ENCODE peak calls at places on chromosomes 6 and 20, in six cellular contexts. Q, J, W, P, L and H are unnamed samples.

GRCh38 chr6:88492824-88493223 is 326.7 kb upstream of the CNR1 start:
- DNase-seq in Q (peak; percentile 61), J (no peak), W (peak; percentile 41), P (no peak), L (peak; percentile 63), H (peak; percentile 9)

GRCh38 chr20:47482705-47483104 is 19.0 kb upstream of the NCOA3 start:
- DNase-seq in Q (no peak), J (no peak), W (no peak), P (no peak), L (no peak), H (no peak)

GRCh38 chr6:25016311-25016710 is 80.6 kb upstream of the RIPOR2 start:
- DNase-seq in Q (peak; percentile 27), J (no peak), W (no peak), P (no peak), L (no peak), H (no peak)

GRCh38 chr6:51007237-51007636 is 188.6 kb downstream of the TFAP2B start:
- DNase-seq in Q (no peak), J (no peak), W (no peak), P (no peak), L (no peak), H (no peak)

GRCh38 chr6:98827295-98828159 is 6.8 kb upstream of the POU3F2 start:
- DNase-seq in Q (no peak), J (no peak), W (no peak), P (no peak), L (no peak), H (no peak)

GRCh38 chr6:38215225-38215624 is 395.7 kb downstream of the ZFAND3 start:
- DNase-seq in Q (no peak), J (no peak), W (no peak), P (no peak), L (no peak), H (no peak)

GRCh38 chr20:25623225-25623735 is 534 bp downstream of the NANP start:
- DNase-seq in Q (peak; percentile 28), J (peak; percentile 47), W (peak; percentile 60), P (peak; percentile 33), L (no peak), H (peak; percentile 10)

GRCh38 chr20:10925767-10926166 is 252.0 kb upstream of the JAG1 start:
- DNase-seq in Q (no peak), J (no peak), W (no peak), P (no peak), L (peak; percentile 60), H (no peak)

GRCh38 chr20:36478137-36478905 is 63.0 kb upstream of the MYL9 start:
- DNase-seq in Q (no peak), J (no peak), W (no peak), P (no peak), L (no peak), H (no peak)

GRCh38 chr6:108768792-108769524 is 79.3 kb upstream of the ARMC2 start:
- DNase-seq in Q (no peak), J (no peak), W (no peak), P (no peak), L (no peak), H (no peak)

GRCh38 chr20:57417051-57417689 is 26.0 kb downstream of the RBM38 start:
- DNase-seq in Q (no peak), J (no peak), W (no peak), P (no peak), L (no peak), H (no peak)

GRCh38 chr6:139778688-139779087 is 404.2 kb upstream of the CITED2 start:
- DNase-seq in Q (peak; percentile 39), J (no peak), W (no peak), P (no peak), L (peak; percentile 53), H (no peak)

GRCh38 chr20:51456511-51457280 is 85.8 kb downstream of the NFATC2 start:
- DNase-seq in Q (peak; percentile 98), J (peak; percentile 95), W (peak; percentile 96), P (no peak), L (peak; percentile 97), H (peak; percentile 99)

GRCh38 chr6:19180348-19181073 is 656.7 kb upstream of the ID4 start:
- DNase-seq in Q (no peak), J (peak; percentile 37), W (no peak), P (no peak), L (peak; percentile 66), H (no peak)

GRCh38 chr6:43859213-43859612 is 89.2 kb downstream of the VEGFA start:
- DNase-seq in Q (no peak), J (no peak), W (no peak), P (no peak), L (no peak), H (no peak)

GRCh38 chr6:152845421-152845820 is 94.8 kb downstream of the VIP start:
- DNase-seq in Q (no peak), J (no peak), W (no peak), P (no peak), L (no peak), H (no peak)

GRCh38 chr6:33428219-33428890 is 8.5 kb downstream of the SYNGAP1 start:
- DNase-seq in Q (no peak), J (no peak), W (peak; percentile 46), P (peak; percentile 33), L (peak; percentile 38), H (peak; percentile 63)

GRCh38 chr6:110039364-110039995 is 61.4 kb downstream of the GPR6 start:
- DNase-seq in Q (peak; percentile 91), J (peak; percentile 83), W (peak; percentile 83), P (peak; percentile 81), L (peak; percentile 93), H (peak; percentile 90)

GRCh38 chr6:110041830-110042229 is 63.7 kb downstream of the GPR6 start:
- DNase-seq in Q (no peak), J (no peak), W (no peak), P (no peak), L (no peak), H (no peak)

GRCh38 chr6:110041149-110041548 is 63.0 kb downstream of the GPR6 start:
- DNase-seq in Q (no peak), J (no peak), W (no peak), P (no peak), L (no peak), H (no peak)

GRCh38 chr6:110040716-110041115 is 62.6 kb downstream of the GPR6 start:
- DNase-seq in Q (no peak), J (no peak), W (no peak), P (no peak), L (no peak), H (no peak)

GRCh38 chr6:110039996-110040383 is 61.9 kb downstream of the GPR6 start:
- DNase-seq in Q (peak; percentile 22), J (no peak), W (peak; percentile 12), P (peak; percentile 48), L (peak; percentile 49), H (peak; percentile 62)
- TF ChIP-seq CTCF in Q (peak; percentile 37), J (peak; percentile 45), W (no peak), P (peak; percentile 36), L (peak; percentile 52), H (peak; percentile 40)

DNA sequence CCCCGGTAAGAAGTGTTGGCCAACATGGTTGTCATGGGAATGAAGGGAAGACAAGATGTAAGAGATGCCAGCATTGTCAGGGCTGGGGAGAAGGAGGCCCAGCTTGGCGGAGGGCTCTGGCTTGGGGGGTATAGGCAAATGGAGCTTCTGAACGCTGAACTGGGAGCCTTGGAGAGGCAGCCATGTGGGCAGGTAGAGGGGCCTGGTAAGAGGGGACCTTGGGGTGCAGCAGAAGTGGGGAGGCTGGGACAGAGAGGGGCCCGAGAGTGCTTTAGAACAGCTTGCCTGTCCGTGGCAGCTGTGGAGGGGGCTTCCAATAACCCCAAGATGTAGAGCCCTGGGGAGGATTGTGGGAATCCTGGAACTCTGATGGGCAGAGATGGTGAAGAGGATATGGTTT is 3.0 kb downstream of the SLC22A1 start:
- DNase-seq in Q (no peak), J (no peak), W (no peak), P (no peak), L (no peak), H (no peak)
- TF ChIP-seq CTCF in Q (no peak), J (no peak), W (no peak), P (no peak), L (no peak), H (no peak)

DNA sequence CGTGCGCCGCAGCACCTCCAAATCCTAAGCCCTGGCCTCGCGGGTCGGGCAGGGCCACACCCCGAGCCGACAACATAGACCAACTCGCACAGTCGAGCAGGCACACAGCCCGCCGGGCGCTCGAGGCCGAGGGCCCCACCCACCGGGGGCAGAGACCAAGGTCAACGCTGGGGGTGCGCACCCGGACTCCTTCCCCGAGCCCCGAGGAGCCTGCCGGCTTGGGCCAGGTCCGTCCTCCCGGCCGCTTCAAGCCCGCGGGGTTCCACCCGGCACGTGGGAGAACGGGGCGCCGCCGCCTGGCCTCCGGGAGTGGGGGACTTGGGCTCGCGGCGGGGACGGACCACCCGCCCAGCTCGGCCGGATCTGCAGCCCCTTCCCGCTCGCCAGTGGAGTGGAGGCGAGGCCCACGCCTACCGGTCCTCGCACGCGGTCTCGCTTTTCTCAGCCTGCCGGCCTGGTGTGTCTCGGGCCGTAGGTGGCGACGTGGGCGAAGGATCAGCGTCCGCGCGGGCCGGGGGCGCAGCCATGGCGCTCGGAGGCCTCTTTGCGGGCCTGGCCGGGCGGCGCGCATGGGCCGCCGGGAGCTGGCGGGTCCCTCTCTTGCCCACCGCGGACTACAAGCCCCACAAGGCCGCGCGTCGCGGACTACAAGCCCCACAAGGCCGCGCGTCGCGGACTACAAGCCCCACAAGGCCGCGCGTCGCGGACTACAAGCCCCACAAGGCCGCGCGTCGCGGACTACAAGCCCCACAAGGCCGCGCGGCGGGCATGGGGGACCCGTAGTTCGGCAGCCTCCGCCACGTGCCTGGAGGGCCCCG is at the start of gene UCKL1:
- DNase-seq in Q (peak; percentile 94), J (peak; percentile 93), W (peak; percentile 90), P (peak; percentile 89), L (peak; percentile 92), H (peak; percentile 98)
- TF ChIP-seq CTCF in Q (no peak), J (peak; percentile 43), W (no peak), P (no peak), L (no peak), H (no peak)

DNA sequence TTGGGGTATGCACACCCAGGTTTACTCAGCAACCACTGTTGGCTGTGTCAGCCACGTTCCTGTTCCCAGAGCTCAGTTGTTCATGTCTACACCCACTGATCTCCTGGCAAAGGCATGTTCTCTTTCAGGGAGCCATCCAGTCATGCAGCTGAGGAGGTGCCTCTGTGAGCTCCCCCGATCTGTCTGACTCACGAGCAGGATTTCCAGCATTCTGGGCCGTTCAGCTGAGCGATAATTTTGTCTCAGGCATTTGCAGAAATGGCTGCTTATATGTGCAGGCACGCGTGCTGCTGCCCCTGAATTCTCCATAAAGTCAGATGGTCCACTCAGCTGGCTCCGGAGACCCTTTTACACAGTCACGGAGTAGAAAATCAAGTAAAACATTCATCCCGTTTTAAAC is 78.4 kb upstream of the IYD start:
- DNase-seq in Q (no peak), J (no peak), W (no peak), P (no peak), L (peak; percentile 29), H (no peak)
- TF ChIP-seq CTCF in Q (no peak), J (no peak), W (no peak), P (no peak), L (no peak), H (no peak)

GRCh38 chr20:45985573-45985972 is 13.6 kb upstream of the ZNF335 start:
- DNase-seq in Q (no peak), J (no peak), W (peak; percentile 52), P (no peak), L (peak; percentile 21), H (no peak)
- TF ChIP-seq CTCF in Q (peak; percentile 6), J (no peak), W (no peak), P (no peak), L (peak; percentile 14), H (no peak)

GRCh38 chr6:100176321-100176950 is 182.4 kb upstream of the MCHR2 start:
- DNase-seq in Q (peak; percentile 73), J (no peak), W (peak; percentile 44), P (no peak), L (peak; percentile 74), H (peak; percentile 53)
- TF ChIP-seq CTCF in Q (peak; percentile 59), J (peak; percentile 46), W (no peak), P (no peak), L (peak; percentile 67), H (peak; percentile 26)